ENCODE peak calls at places on chromosomes 1 and 21, in four cellular contexts. W, G, V and E are unnamed samples.

GRCh38 chr1:56967900-56968832 is 2.4 kb upstream of the C8B start:
- DNase-seq in W (no peak), V (peak; percentile 74), G (peak; percentile 57), E (peak; percentile 73)

GRCh38 chr1:110565565-110565964 is 40.6 kb downstream of the KCNA2 start:
- DNase-seq in G (no peak), W (no peak), V (peak; percentile 10), E (no peak)

GRCh38 chr1:175793617-175794016 is 50.2 kb upstream of the TNR start:
- DNase-seq in W (no peak), V (no peak), G (no peak), E (no peak)

GRCh38 chr1:201190624-201191051 is at the start of gene IGFN1:
- DNase-seq in W (no peak), V (peak; percentile 63), G (no peak), E (no peak)

GRCh38 chr1:226827458-226827857 is 43.0 kb upstream of the PSEN2 start:
- DNase-seq in V (no peak), G (peak; percentile 33), W (peak; percentile 38), E (no peak)

GRCh38 chr1:195113471-195113870 is 1494.8 kb downstream of the KCNT2 start:
- DNase-seq in G (peak; percentile 4), V (no peak), W (no peak), E (no peak)

GRCh38 chr1:39087109-39087834 is 61.1 kb downstream of the NDUFS5 start:
- DNase-seq in G (peak; percentile 91), W (no peak), V (no peak), E (no peak)

GRCh38 chr1:179298952-179299351 is 5.4 kb downstream of the SOAT1 start:
- DNase-seq in G (no peak), V (no peak), W (no peak), E (no peak)

GRCh38 chr1:91693542-91693941 is 192.4 kb downstream of the TGFBR3 start:
- DNase-seq in G (peak; percentile 94), W (no peak), V (no peak), E (no peak)

DNA sequence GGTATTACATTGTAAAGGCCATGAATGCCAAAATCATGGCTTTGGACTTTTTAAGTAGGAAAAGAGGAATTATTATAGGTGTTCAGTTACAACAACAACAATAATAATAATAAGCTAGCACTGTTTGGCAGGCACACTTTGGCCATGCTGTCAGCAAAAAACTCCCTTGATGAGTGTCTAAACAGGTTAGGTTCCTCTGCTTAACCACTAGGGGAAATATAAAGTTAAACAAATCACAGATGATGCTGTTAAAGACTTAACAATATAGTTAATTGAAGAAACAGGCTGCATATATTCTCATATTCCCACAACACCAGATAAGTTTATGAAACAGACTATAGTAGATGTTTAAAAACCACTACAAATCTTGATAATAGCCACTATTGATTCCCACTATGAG is 46.4 kb downstream of the RGS21 start:
- DNase-seq in G (no peak), V (no peak), W (no peak), E (no peak)
- TF ChIP-seq CTCF in G (no peak), V (peak; percentile 19), W (no peak), E (peak; percentile 36)

GRCh38 chr1:206809504-206810084 is 37.3 kb upstream of the IL10 start:
- DNase-seq in G (peak; percentile 70), W (peak; percentile 34), V (peak; percentile 12), E (peak; percentile 13)
- TF ChIP-seq CTCF in G (peak; percentile 63), W (peak; percentile 25), V (peak; percentile 43), E (no peak)

GRCh38 chr1:80217377-80217986 is 1211.0 kb upstream of the ADGRL4 start:
- DNase-seq in V (peak; percentile 55), G (peak; percentile 87), W (no peak), E (peak; percentile 13)

GRCh38 chr1:80221319-80221718 is 1214.8 kb upstream of the ADGRL4 start:
- DNase-seq in G (no peak), V (no peak), W (no peak), E (no peak)

GRCh38 chr1:80212958-80213357 is 1206.4 kb upstream of the ADGRL4 start:
- DNase-seq in W (no peak), G (no peak), V (peak; percentile 56), E (no peak)

GRCh38 chr1:80214888-80215540 is 1208.5 kb upstream of the ADGRL4 start:
- DNase-seq in V (no peak), G (no peak), W (no peak), E (no peak)

DNA sequence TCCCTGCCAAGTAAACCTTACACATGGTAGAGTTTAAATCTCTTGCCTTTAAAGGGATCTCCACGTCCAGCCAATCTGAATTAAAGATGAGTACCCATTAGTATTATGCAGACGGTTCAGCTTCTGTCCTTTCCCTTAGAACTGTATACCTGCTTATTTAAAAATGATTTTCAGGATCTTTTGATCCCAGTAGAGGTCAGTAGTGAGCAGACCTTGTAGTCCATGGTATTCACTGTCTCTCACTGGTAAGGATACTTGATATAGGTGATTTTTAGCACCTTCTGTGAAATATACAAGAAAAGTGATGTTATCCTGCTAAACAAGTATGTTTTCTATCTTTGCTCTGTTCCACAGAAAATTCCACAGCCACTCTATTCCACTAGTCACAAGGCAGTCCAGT is 1211.6 kb upstream of the ADGRL4 start:
- DNase-seq in G (peak; percentile 84), V (peak; percentile 59), W (no peak), E (peak; percentile 19)
- TF ChIP-seq CTCF in G (peak; percentile 59), V (peak; percentile 73), W (peak; percentile 25), E (peak; percentile 66)

DNA sequence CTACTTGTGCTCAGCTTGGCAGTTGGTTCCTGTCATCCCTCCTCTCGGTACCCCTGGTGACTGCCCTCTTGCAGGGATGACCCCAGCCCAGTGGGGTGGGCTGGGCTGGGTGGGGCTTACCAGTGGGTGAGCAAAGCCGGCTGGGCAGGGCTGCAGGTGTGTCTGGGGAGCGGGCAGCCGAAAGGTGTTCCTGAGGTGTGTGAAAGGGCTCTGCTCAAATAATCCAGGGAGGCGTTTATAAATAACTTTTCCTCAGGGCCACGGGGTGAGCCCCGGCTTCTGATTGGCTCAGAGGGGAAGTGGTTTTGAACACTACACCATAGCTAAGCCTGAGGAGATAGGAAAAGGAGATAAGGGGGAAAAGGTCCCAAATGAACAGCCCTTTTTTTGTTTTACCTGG is at the start of gene SLC26A9:
- DNase-seq in W (no peak), G (no peak), V (no peak), E (no peak)
- TF ChIP-seq CTCF in W (no peak), G (no peak), V (no peak), E (no peak)

GRCh38 chr21:46135782-46136181 is 19.6 kb downstream of the FTCD start:
- DNase-seq in G (no peak), W (no peak), V (no peak), E (no peak)
- TF ChIP-seq CTCF in G (no peak), W (no peak), V (no peak), E (no peak)

DNA sequence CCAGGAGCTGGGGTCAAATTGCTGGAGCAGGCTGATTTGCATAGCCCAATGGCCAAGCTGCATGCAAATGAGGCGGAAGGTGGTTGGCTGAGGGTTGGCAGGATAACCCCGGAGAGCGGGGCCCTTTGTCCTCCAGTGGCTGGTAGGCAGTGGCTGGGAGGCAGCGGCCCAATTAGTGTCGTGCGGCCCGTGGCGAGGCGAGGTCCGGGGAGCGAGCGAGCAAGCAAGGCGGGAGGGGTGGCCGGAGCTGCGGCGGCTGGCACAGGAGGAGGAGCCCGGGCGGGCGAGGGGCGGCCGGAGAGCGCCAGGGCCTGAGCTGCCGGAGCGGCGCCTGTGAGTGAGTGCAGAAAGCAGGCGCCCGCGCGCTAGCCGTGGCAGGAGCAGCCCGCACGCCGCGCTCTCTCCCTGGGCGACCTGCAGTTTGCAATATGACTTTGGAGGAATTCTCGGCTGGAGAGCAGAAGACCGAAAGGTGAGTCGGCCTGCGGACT is at the start of gene GADD45A:
- DNase-seq in W (peak; percentile 99), G (peak; percentile 100), V (peak; percentile 99), E (peak; percentile 96)
- TF ChIP-seq CTCF in W (no peak), G (no peak), V (no peak), E (no peak)

GRCh38 chr1:52520149-52520548 is 32.7 kb downstream of the TUT4 start:
- DNase-seq in G (peak; percentile 51), W (no peak), V (no peak), E (no peak)
- TF ChIP-seq CTCF in G (no peak), W (no peak), V (no peak), E (no peak)

GRCh38 chr1:33250724-33251123 is 5.6 kb upstream of the ZNF362 start:
- DNase-seq in V (no peak), G (no peak), W (no peak), E (no peak)

GRCh38 chr1:33246171-33246570 is 10.1 kb upstream of the ZNF362 start:
- DNase-seq in V (no peak), G (no peak), W (no peak), E (no peak)

GRCh38 chr1:33247537-33247936 is 8.8 kb upstream of the ZNF362 start:
- DNase-seq in V (no peak), W (no peak), G (no peak), E (no peak)

GRCh38 chr1:33250217-33250616 is 6.1 kb upstream of the ZNF362 start:
- DNase-seq in W (no peak), G (no peak), V (no peak), E (no peak)

GRCh38 chr1:33248244-33248643 is 8.0 kb upstream of the ZNF362 start:
- DNase-seq in W (no peak), G (no peak), V (no peak), E (no peak)
- TF ChIP-seq CTCF in W (no peak), G (no peak), V (no peak), E (no peak)